ENCODE peak calls at places on chromosomes 7 and 10, in nine cellular contexts. F is cardiac fibroblast, Q is IMR-90, I is GM12865, O is brain microvascular endothelial cell, R is hepatocyte, S is coronary artery, P is pancreas, D is BE2C. K is an unnamed sample.

GRCh38 chr10:15589109-15589508 is 130.6 kb downstream of the ITGA8 start:
- DNase-seq in P (no peak), F (no peak), Q (peak; percentile 20), R (no peak), O (no peak), I (no peak), S (no peak), D (no peak), K (no peak)

GRCh38 chr10:97333351-97333600 is 1.3 kb downstream of the FRAT2 start:
- DNase-seq in Q (peak; percentile 36), O (no peak), P (no peak), F (peak; percentile 56), D (peak; percentile 39), I (peak; percentile 54), S (no peak), R (peak; percentile 52), K (peak; percentile 58)

GRCh38 chr7:139695616-139696015 is 82.2 kb downstream of the HIPK2 start:
- DNase-seq in S (no peak), F (peak; percentile 26), Q (no peak), P (no peak), I (no peak), D (no peak), O (no peak), R (no peak), K (no peak)

GRCh38 chr7:44595934-44596635 is 10.3 kb upstream of the OGDH start:
- DNase-seq in S (no peak), Q (peak; percentile 16), I (no peak), D (no peak), F (peak; percentile 74), R (no peak), P (no peak), O (no peak), K (peak; percentile 38)

GRCh38 chr7:27251513-27252306 is 9.1 kb downstream of the EVX1 start:
- DNase-seq in S (no peak), O (no peak), Q (no peak), R (no peak), P (peak; percentile 68), I (no peak), F (no peak), D (no peak), K (no peak)

GRCh38 chr10:69009360-69009759 is 20.8 kb downstream of the KIFBP start:
- DNase-seq in O (no peak), S (no peak), I (no peak), F (peak; percentile 82), D (no peak), Q (peak; percentile 72), R (no peak), P (no peak), K (no peak)

GRCh38 chr10:114021135-114021534 is 22.5 kb upstream of the ADRB1 start:
- DNase-seq in P (no peak), D (no peak), I (no peak), O (no peak), F (no peak), R (no peak), Q (no peak), S (no peak), K (no peak)

GRCh38 chr7:16420329-16420648 is 1.0 kb downstream of the CRPPA start:
- DNase-seq in Q (no peak), I (no peak), F (no peak), O (no peak), D (no peak), P (no peak), R (no peak), S (no peak), K (no peak)

GRCh38 chr10:47207280-47207613 is 92.8 kb upstream of the GDF10 start:
- DNase-seq in D (no peak), S (no peak), Q (no peak), P (no peak), O (no peak), I (no peak), R (peak; percentile 49), F (peak; percentile 28), K (peak; percentile 76)

GRCh38 chr10:79488870-79489269 is 23.5 kb upstream of the EIF5AL1 start:
- DNase-seq in D (no peak), O (no peak), P (no peak), S (no peak), F (no peak), R (no peak), Q (no peak), I (peak; percentile 21), K (no peak)

GRCh38 chr10:94102436-94102835 is 108.7 kb downstream of the PLCE1 start:
- DNase-seq in O (no peak), R (no peak), S (no peak), D (no peak), I (no peak), Q (no peak), F (no peak), P (no peak), K (no peak)

GRCh38 chr7:17474724-17475344 is 176.4 kb downstream of the AHR start:
- DNase-seq in I (no peak), R (no peak), P (no peak), F (no peak), Q (no peak), O (no peak), S (no peak), D (peak; percentile 15), K (no peak)
- TF ChIP-seq CTCF in I (no peak), R (no peak), P (no peak), F (peak; percentile 15), Q (no peak), O (peak; percentile 54), S (no peak), D (peak; percentile 24), K (peak; percentile 57)

GRCh38 chr7:150954201-150954985 is 23.7 kb downstream of the KCNH2 start:
- DNase-seq in D (peak; percentile 32), S (no peak), F (no peak), P (no peak), Q (no peak), O (no peak), R (no peak), I (no peak), K (no peak)

GRCh38 chr7:150956395-150957118 is 21.6 kb downstream of the KCNH2 start:
- DNase-seq in I (no peak), O (no peak), R (no peak), S (no peak), Q (no peak), P (no peak), F (no peak), D (no peak), K (no peak)

GRCh38 chr7:150957119-150958020 is 20.8 kb downstream of the KCNH2 start:
- DNase-seq in I (no peak), D (peak; percentile 60), O (no peak), S (no peak), P (no peak), Q (no peak), F (no peak), R (no peak), K (no peak)

GRCh38 chr7:150954986-150955518 is 23.1 kb downstream of the KCNH2 start:
- DNase-seq in R (no peak), S (no peak), P (no peak), Q (no peak), D (no peak), F (no peak), I (no peak), O (no peak), K (no peak)

DNA sequence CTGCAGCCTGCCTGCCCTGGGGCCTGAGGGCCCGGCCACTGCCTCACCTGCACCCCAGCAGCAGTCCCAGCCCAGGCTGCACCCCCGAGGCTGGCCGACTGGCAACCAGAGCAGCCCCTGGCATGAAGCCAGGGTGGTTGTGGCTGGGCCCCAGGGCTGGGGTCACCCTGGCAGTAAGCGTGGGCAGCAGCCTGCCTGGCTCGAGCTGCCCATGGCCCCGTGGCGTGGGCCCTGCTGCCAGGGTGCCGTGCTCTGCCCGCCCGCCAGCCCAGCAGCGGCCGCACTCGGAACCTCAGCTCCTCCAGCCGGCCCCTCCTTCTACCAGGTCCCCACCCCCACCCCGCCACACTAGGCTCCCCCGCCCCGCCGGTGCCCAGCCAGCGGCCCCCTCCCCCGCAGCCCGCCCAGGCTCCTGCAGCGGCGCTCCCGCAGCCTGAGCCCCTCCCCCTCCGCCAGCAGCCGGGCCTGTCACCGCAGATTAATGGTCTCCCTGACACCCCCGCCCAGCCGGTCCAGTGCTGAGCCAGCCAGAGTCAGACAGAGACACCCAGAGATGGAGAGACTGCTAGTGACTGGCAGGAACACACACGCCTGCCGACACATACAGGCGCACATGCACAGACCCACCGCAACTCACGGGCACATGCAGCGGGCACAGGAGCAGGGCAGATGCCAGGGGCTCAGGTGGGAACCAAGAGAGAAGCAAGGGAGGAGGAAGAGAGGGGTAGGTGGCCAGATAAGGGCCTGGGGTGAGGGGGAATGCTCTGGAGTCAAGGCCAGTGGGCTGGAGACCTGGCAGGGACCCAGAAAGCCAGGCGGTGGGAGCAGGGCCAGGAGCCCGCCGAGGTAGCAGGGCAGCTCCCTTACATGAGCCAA is 22.4 kb downstream of the KCNH2 start:
- DNase-seq in O (no peak), Q (peak; percentile 15), I (no peak), P (peak; percentile 72), F (no peak), D (peak; percentile 97), S (no peak), R (peak; percentile 71), K (no peak)
- H3K4me3 ChIP-seq in O (no peak overlapping the region), Q (no peak overlapping the region), I (no peak overlapping the region), P (peak overlapping the region; percentile 11), F (no peak overlapping the region), D (peak overlapping the region; percentile 66), S (peak overlapping the region; percentile 57), R (no peak overlapping the region), K (no peak overlapping the region)

DNA sequence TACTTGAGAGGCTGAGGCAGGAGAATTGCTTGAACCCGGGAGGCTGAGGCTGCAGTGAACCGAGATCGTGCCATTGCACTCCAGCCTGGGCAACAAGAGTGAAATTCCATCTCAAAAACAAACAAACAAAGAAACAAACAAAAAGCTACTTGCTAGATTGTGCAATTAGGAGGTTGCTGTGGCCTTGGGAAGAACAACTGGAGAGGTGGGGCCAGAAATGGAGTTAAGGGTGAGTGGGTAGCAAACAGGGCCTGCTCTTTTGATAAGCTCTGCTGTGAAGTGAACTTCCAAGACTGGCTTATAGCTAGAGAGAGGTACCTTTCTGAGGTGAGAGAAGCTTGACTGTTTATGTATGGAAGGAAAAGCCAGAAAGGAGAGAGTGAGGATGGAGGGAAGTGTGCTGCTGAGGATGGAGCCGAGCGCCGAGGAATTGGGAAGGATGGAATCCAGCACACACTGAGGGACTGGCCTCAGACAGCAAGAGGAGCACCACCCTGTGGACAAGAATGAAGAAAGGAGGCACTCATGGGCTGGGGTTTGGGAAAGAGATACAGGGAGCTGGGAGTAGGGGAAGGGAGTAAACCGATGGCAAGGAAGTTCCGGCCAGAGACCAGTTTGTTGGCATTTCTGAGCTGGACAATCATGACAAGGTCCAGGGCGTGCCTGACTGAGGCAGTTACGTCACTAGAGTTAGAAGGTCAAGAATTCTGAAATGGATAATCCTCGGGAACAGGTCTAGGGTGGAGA is 7.0 kb upstream of the RPEL1 start:
- DNase-seq in S (no peak), R (peak; percentile 74), I (no peak), O (peak; percentile 44), D (no peak), F (peak; percentile 86), Q (peak; percentile 61), P (no peak), K (peak; percentile 73)
- TF ChIP-seq CTCF in S (no peak), R (peak; percentile 31), I (no peak), O (peak; percentile 68), D (peak; percentile 27), F (peak; percentile 49), Q (peak; percentile 58), P (no peak), K (peak; percentile 74)

DNA sequence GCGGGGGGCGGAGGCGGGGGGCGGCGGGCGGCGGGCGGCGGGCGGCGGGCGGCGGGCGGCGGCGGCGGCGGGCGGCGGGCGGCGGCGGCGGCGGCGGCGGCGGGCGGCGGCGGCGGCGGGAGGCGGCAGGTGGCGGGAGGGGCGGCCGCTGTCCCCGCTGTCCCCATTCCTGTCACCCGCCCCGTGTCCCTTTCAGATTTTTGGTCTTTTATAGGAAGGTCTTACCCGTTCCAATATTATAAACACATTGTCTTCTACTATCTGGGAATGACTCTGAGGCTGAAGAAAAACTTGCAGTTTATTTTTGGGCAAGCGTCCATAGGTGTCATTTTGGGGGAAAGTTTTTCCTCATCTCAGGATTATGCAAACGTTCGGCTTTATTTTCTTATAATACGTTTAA is 530 bp downstream of the ZNF713 start:
- DNase-seq in O (no peak), P (no peak), Q (no peak), R (no peak), I (no peak), D (no peak), F (peak; percentile 3), S (no peak), K (no peak)
- H3K4me3 ChIP-seq in O (peak overlapping the region; percentile 65), P (peak overlapping the region; percentile 49), Q (peak overlapping the region; percentile 66), R (peak overlapping the region; percentile 57), I (peak overlapping the region; percentile 83), D (peak overlapping the region; percentile 64), F (peak overlapping the region; percentile 56), S (peak overlapping the region; percentile 85), K (peak overlapping the region; percentile 66)

K was measured in choroid plexus epithelial cell.